ENCODE peak calls at places on chromosomes 6 and 20, in four cellular contexts. X is neuronal stem cell, W is SK-N-MC, A is mammary epithelial cell. Y is an unnamed sample.

GRCh38 chr6:90184334-90185298 is 112.0 kb downstream of the BACH2 start:
- DNase-seq in A (peak; percentile 48), X (no peak), W (no peak), Y (no peak)

GRCh38 chr6:11067348-11067747 is 23.2 kb upstream of the ELOVL2 start:
- DNase-seq in A (no peak), X (no peak), W (no peak), Y (no peak)

GRCh38 chr6:28634758-28635546 is 109.3 kb downstream of the GPX5 start:
- DNase-seq in W (no peak), X (no peak), A (peak; percentile 9), Y (peak; percentile 91)

GRCh38 chr6:104682722-104683643 is 176.7 kb downstream of the HACE1 start:
- DNase-seq in W (no peak), X (peak; percentile 54), A (peak; percentile 14), Y (peak; percentile 89)

GRCh38 chr6:3383525-3383924 is 73.3 kb downstream of the SLC22A23 start:
- DNase-seq in X (no peak), A (peak; percentile 46), W (no peak), Y (no peak)

GRCh38 chr6:116159782-116160524 is 34.0 kb upstream of the COL10A1 start:
- DNase-seq in X (no peak), A (no peak), W (peak; percentile 35), Y (no peak)

GRCh38 chr6:135180458-135181332 is at the start of gene MYB:
- DNase-seq in X (peak; percentile 67), W (no peak), A (peak; percentile 57), Y (peak; percentile 89)

GRCh38 chr6:23659125-23659524 is 466.9 kb upstream of the NRSN1 start:
- DNase-seq in X (peak; percentile 43), A (no peak), W (no peak), Y (peak; percentile 75)

GRCh38 chr6:76876922-76877553 is 586.3 kb downstream of the HTR1B start:
- DNase-seq in X (peak; percentile 55), W (peak; percentile 57), A (peak; percentile 61), Y (peak; percentile 90)

GRCh38 chr6:28742668-28743270 is 181.0 kb downstream of the TRIM27 start:
- DNase-seq in X (no peak), W (peak; percentile 81), A (peak; percentile 84), Y (peak; percentile 92)

GRCh38 chr6:134190883-134191282 is 127.0 kb downstream of the SGK1 start:
- DNase-seq in A (no peak), X (no peak), W (no peak), Y (no peak)

GRCh38 chr6:154249499-154250298 is 106.9 kb downstream of the IPCEF1 start:
- DNase-seq in A (no peak), X (no peak), W (no peak), Y (no peak)

GRCh38 chr6:6494677-6495076 is 93.8 kb upstream of the LY86 start:
- DNase-seq in X (peak; percentile 15), A (peak; percentile 39), W (peak; percentile 37), Y (peak; percentile 95)

GRCh38 chr20:62634330-62634967 is 7.9 kb upstream of the SLCO4A1 start:
- DNase-seq in X (no peak), W (no peak), A (no peak), Y (no peak)

GRCh38 chr6:106551155-106551554 is 78.1 kb downstream of the RTN4IP1 start:
- DNase-seq in W (no peak), A (no peak), X (no peak), Y (no peak)

GRCh38 chr20:43507150-43508080 is at the start of gene L3MBTL1:
- DNase-seq in X (peak; percentile 65), W (no peak), A (peak; percentile 64), Y (peak; percentile 90)

GRCh38 chr6:149440735-149441662 is 40.9 kb downstream of the SUMO4 start:
- DNase-seq in W (no peak), X (no peak), A (no peak), Y (no peak)

GRCh38 chr6:2767327-2767985 is 2.3 kb downstream of the WRNIP1 start:
- DNase-seq in X (no peak), W (no peak), A (no peak), Y (no peak)

GRCh38 chr6:143155681-143156080 is 95.0 kb downstream of the AIG1 start:
- DNase-seq in A (no peak), W (no peak), X (no peak), Y (no peak)

GRCh38 chr20:48880936-48881657 is 40.4 kb upstream of the ARFGEF2 start:
- DNase-seq in A (no peak), X (no peak), W (no peak), Y (no peak)

GRCh38 chr20:58131111-58131510 is 97.3 kb downstream of the ANKRD60 start:
- DNase-seq in A (no peak), X (peak; percentile 17), W (no peak), Y (no peak)

GRCh38 chr6:4336778-4337442 is 201.5 kb upstream of the ECI2 start:
- DNase-seq in W (no peak), A (peak; percentile 20), X (no peak), Y (no peak)

GRCh38 chr20:46894971-46895905 is 595 bp downstream of the EYA2 start:
- DNase-seq in W (no peak), X (peak; percentile 38), A (peak; percentile 25), Y (peak; percentile 74)

GRCh38 chr6:34517461-34517868 is 38.7 kb downstream of the SPDEF start:
- DNase-seq in W (no peak), X (no peak), A (no peak), Y (peak; percentile 42)

GRCh38 chr6:110352603-110353303 is 5.4 kb downstream of the METTL24 start:
- DNase-seq in X (no peak), W (no peak), A (no peak), Y (no peak)

GRCh38 chr6:105430685-105431084 is 27.8 kb upstream of the PREP start:
- DNase-seq in W (no peak), X (no peak), A (no peak), Y (no peak)

GRCh38 chr20:5780233-5781217 is 30.3 kb downstream of the SHLD1 start:
- DNase-seq in W (no peak), X (no peak), A (peak; percentile 18), Y (no peak)

GRCh38 chr20:34037121-34037520 is 43.4 kb downstream of the RALY start:
- DNase-seq in A (peak; percentile 8), X (no peak), W (no peak), Y (no peak)

GRCh38 chr6:50049829-50050228 is at the start of gene DEFB112:
- DNase-seq in A (no peak), X (no peak), W (no peak), Y (no peak)

GRCh38 chr6:41286544-41287346 is at the start of gene TREM1:
- DNase-seq in A (peak; percentile 95), W (no peak), X (no peak), Y (no peak)

GRCh38 chr6:105167987-105168386 is 11.8 kb downstream of the POPDC3 start:
- DNase-seq in A (no peak), X (no peak), W (no peak), Y (no peak)

DNA sequence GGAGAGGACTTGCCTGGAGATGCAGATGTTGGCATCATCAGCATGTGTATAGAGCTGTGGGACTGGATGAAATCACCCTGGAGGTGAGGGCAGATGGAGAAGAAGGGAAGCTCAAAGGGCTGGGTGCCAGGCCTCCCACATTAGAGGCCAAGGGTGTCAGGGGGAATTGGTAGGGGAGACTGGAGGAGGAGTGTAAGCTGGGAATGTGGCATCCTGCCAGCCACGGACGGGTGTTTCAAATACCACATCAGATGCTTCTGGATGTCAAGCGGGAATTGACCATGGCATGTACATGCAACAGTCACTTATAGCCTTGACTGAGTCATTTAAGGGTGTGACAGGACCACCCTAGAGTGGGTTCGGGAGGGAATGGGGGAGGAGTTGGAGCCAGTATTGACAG is 9.6 kb downstream of the ERGIC3 start:
- DNase-seq in A (no peak), X (no peak), W (no peak), Y (no peak)
- H3K36me3 ChIP-seq in A (peaks cover 13% of the 10 kb centered on the region), X (peaks cover 95% of the 10 kb centered on the region), W (peaks cover 55% of the 10 kb centered on the region), Y (peaks cover 68% of the 10 kb centered on the region)

GRCh38 chr6:21587182-21587924 is 6.2 kb upstream of the SOX4 start:
- DNase-seq in A (peak; percentile 73), W (no peak), X (no peak), Y (peak; percentile 91)
- H3K9ac ChIP-seq in A (peak overlapping the region; percentile 82), W (peak overlapping the region; percentile 23), X (peak overlapping the region; percentile 96), Y (peak overlapping the region; percentile 56)

GRCh38 chr6:151022492-151022891 is 157.0 kb downstream of the MTHFD1L start:
- DNase-seq in A (no peak), X (no peak), W (no peak), Y (no peak)

GRCh38 chr6:151024597-151024996 is 159.1 kb downstream of the MTHFD1L start:
- DNase-seq in W (no peak), A (no peak), X (no peak), Y (no peak)

GRCh38 chr6:151023346-151023745 is 157.8 kb downstream of the MTHFD1L start:
- DNase-seq in W (no peak), X (no peak), A (no peak), Y (no peak)

GRCh38 chr6:151018911-151019795 is 153.7 kb downstream of the MTHFD1L start:
- DNase-seq in X (no peak), A (no peak), W (no peak), Y (peak; percentile 21)

GRCh38 chr6:151021878-151022277 is 156.4 kb downstream of the MTHFD1L start:
- DNase-seq in W (no peak), X (no peak), A (no peak), Y (no peak)
- H3K36me3 ChIP-seq in W (peaks cover 22% of the 10 kb centered on the region), X (peaks cover 53% of the 10 kb centered on the region), A (peaks cover 15% of the 10 kb centered on the region), Y (peaks cover 68% of the 10 kb centered on the region)

GRCh38 chr20:17473662-17474061 is 57.5 kb downstream of the BFSP1 start:
- DNase-seq in X (no peak), W (no peak), A (no peak), Y (no peak)

GRCh38 chr20:17469631-17470030 is 61.5 kb downstream of the BFSP1 start:
- DNase-seq in X (no peak), W (no peak), A (no peak), Y (no peak)

GRCh38 chr20:17470521-17470920 is 60.7 kb downstream of the BFSP1 start:
- DNase-seq in X (no peak), A (no peak), W (no peak), Y (no peak)

GRCh38 chr20:17468073-17468840 is 62.9 kb downstream of the BFSP1 start:
- DNase-seq in W (no peak), A (no peak), X (no peak), Y (no peak)

GRCh38 chr20:17471606-17472187 is 59.5 kb downstream of the BFSP1 start:
- DNase-seq in X (no peak), A (no peak), W (no peak), Y (no peak)
- H3K9ac ChIP-seq in X (no peak overlapping the region), A (no peak overlapping the region), W (no peak overlapping the region), Y (no peak overlapping the region)